ENCODE peak calls at places on chromosomes 13 and 19, in seven cellular contexts. E, U, A, Q, S, G and R are unnamed samples.

GRCh38 chr13:44079413-44080205 is 199.9 kb downstream of the LACC1 start:
- DNase-seq in S (no peak), U (no peak), Q (no peak), E (no peak), A (no peak), G (no peak), R (no peak)

GRCh38 chr13:31485651-31486051 is 253.7 kb upstream of the RXFP2 start:
- DNase-seq in E (no peak), Q (peak), U (no peak), G (no peak), S (no peak), A (no peak), R (peak)

GRCh38 chr19:4066176-4066606 is 508 bp downstream of the ZBTB7A start:
- DNase-seq in S (peak), E (no peak), Q (no peak), G (peak), A (no peak), U (no peak), R (no peak)

GRCh38 chr19:17790059-17790780 is 4.7 kb upstream of the B3GNT3 start:
- DNase-seq in G (no peak), Q (no peak), S (no peak), U (no peak), A (no peak), E (no peak), R (no peak)

GRCh38 chr19:38697197-38697596 is 47.1 kb downstream of the CAPN12 start:
- DNase-seq in S (no peak), E (peak), Q (no peak), U (no peak), G (no peak), A (no peak), R (no peak)

GRCh38 chr13:74290324-74290773 is 156.1 kb upstream of the KLF12 start:
- DNase-seq in S (no peak), E (peak), U (no peak), A (peak), G (peak), Q (peak), R (peak)

GRCh38 chr19:35451278-35452096 is 3.4 kb downstream of the FFAR2 start:
- DNase-seq in A (no peak), S (peak), G (no peak), U (no peak), Q (no peak), E (no peak), R (no peak)

GRCh38 chr19:40191836-40192646 is 815 bp downstream of the MAP3K10 start:
- DNase-seq in U (no peak), A (no peak), E (no peak), Q (peak), G (peak), S (peak), R (peak)

GRCh38 chr19:36100476-36100875 is 10.5 kb upstream of the OVOL3 start:
- DNase-seq in A (no peak), S (no peak), G (no peak), U (no peak), E (no peak), Q (no peak), R (no peak)

GRCh38 chr19:2554856-2555255 is 78.9 kb downstream of the GADD45B start:
- DNase-seq in U (no peak), G (no peak), E (no peak), Q (peak), S (peak), A (no peak), R (peak)

GRCh38 chr13:99178636-99179035 is 22.0 kb upstream of the UBAC2 start:
- DNase-seq in U (no peak), G (no peak), S (no peak), A (no peak), E (no peak), Q (peak), R (peak)

GRCh38 chr13:50424993-50425392 is 409.7 kb downstream of the KCNRG start:
- DNase-seq in G (no peak), A (no peak), E (no peak), U (no peak), Q (no peak), S (no peak), R (no peak)

GRCh38 chr13:28409648-28410047 is 85.3 kb downstream of the FLT1 start:
- DNase-seq in G (no peak), E (no peak), A (no peak), Q (no peak), S (no peak), U (no peak), R (no peak)

GRCh38 chr13:59743195-59743594 is 420.5 kb downstream of the DIAPH3 start:
- DNase-seq in A (no peak), U (no peak), E (no peak), S (no peak), G (no peak), Q (no peak), R (no peak)

GRCh38 chr13:34730966-34731365 is 211.1 kb upstream of the NBEA start:
- DNase-seq in S (no peak), E (no peak), G (no peak), U (no peak), Q (no peak), A (no peak), R (no peak)

GRCh38 chr19:1076951-1077350 is 10.0 kb downstream of the ARHGAP45 start:
- DNase-seq in Q (no peak), S (peak), U (no peak), G (peak), A (no peak), E (peak), R (no peak)

GRCh38 chr13:69809152-69809551 is 298.5 kb upstream of the ATXN8OS start:
- DNase-seq in G (no peak), U (no peak), S (no peak), E (no peak), A (no peak), Q (no peak), R (no peak)

GRCh38 chr13:112689498-112690241 is at the start of gene ATP11A:
- DNase-seq in Q (peak), U (peak), G (peak), S (peak), E (peak), A (peak), R (peak)

GRCh38 chr13:46206138-46206537 is 5.6 kb upstream of the LRRC63 start:
- DNase-seq in E (no peak), S (no peak), U (no peak), G (no peak), A (no peak), Q (no peak), R (no peak)

GRCh38 chr13:24631922-24632321 is 48.3 kb upstream of the ATP12A start:
- DNase-seq in U (no peak), E (no peak), G (no peak), S (no peak), A (no peak), Q (peak), R (no peak)

GRCh38 chr13:73937420-73937819 is 196.8 kb downstream of the KLF12 start:
- DNase-seq in E (no peak), U (no peak), Q (peak), S (no peak), A (no peak), G (no peak), R (no peak)

GRCh38 chr13:48564046-48564445 is 31.2 kb upstream of the RCBTB2 start:
- DNase-seq in S (no peak), E (no peak), A (no peak), U (no peak), G (no peak), Q (peak), R (peak)

GRCh38 chr19:2282062-2282861 is at the start of gene PEAK3:
- DNase-seq in A (no peak), S (peak), U (no peak), G (peak), E (no peak), Q (no peak), R (peak)

GRCh38 chr19:36409841-36410240 is 8.6 kb downstream of the ZFP82 start:
- DNase-seq in A (no peak), Q (no peak), S (no peak), G (no peak), E (no peak), U (no peak), R (peak)

GRCh38 chr13:109426690-109426990 is 359.7 kb downstream of the IRS2 start:
- DNase-seq in Q (no peak), E (no peak), A (no peak), G (no peak), U (no peak), S (no peak), R (no peak)

GRCh38 chr13:110338441-110339101 is 31.5 kb downstream of the COL4A2 start:
- DNase-seq in E (no peak), G (peak), A (no peak), Q (peak), S (no peak), U (no peak), R (peak)

GRCh38 chr13:43874512-43875092 is 4.9 kb downstream of the CCDC122 start:
- DNase-seq in Q (peak), A (no peak), S (no peak), E (no peak), G (no peak), U (no peak), R (peak)

GRCh38 chr13:41609828-41610227 is 152.5 kb downstream of the RGCC start:
- DNase-seq in Q (no peak), G (no peak), E (no peak), A (no peak), U (no peak), S (no peak), R (no peak)

GRCh38 chr19:46815833-46816627 is 27.6 kb upstream of the SLC1A5 start:
- DNase-seq in G (no peak), U (no peak), S (no peak), A (no peak), Q (no peak), E (no peak), R (no peak)

DNA sequence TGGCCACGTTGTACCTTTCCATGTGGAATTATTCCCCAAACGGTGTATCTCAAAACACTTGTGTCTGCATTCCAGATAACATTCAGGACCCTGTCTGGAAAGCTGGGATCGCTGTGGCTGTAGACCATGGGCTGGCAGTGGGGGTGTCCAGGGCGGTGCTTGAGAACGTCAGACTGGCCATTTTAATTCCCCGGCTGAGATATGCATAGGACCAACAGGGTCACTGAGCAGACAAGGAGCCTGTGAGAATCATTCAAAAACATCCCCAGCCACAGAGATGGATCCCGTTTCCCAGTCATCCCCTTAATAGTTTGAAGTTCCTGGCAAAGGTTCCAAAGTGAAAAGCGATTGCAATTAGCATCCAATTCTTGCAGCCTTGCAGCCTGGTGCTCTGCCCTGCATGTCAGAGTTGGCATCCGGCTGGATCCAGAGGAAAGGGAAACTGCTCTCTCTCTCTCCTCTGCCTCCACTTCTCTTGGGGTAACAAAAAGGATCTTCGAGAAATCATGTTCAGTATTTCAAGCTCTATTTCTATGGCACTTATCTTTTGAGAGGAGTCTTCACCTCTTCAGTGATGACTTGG is 41.6 kb downstream of the IFT88 start:
- DNase-seq in U (no peak), S (no peak), Q (peak), A (no peak), E (no peak), G (no peak), R (no peak)
- H3K4me3 ChIP-seq in U (no peak), S (no peak), Q (no peak), A (no peak), E (no peak), G (no peak), R (no peak)

DNA sequence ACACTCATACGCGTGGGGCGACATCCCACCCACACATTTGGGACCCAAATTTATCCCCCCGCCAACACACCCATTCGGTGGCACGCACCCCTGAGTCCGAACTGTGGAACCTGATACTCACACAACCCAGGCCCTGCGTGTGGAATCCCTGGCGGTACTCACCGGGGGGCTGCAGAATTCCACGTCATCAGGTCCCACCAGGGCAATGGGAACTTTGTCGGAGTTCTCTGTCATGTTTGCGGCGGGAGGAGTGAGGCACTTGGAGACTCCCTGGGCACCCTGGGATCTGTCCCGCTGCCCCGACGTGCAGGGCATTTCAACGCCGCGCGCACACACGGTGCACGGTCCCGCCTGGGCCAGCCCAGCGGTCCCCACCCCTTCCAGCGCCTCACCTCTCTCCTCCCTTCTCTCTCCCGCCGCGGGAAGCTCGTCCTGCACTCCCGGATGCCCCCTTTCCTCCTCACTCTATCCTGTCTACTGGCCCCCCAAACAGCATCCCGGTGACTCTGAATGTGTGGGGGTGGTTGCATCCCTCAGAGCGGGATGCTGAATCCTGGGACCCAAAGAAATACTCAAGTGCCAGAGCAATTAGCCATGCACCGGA is at the start of gene CNMD:
- DNase-seq in A (no peak), U (no peak), G (no peak), E (no peak), S (no peak), Q (no peak), R (no peak)
- H3K4me3 ChIP-seq in A (peak), U (peak), G (no peak), E (no peak), S (no peak), Q (no peak), R (peak)

GRCh38 chr13:23547000-23547590 is 23.1 kb upstream of the TNFRSF19 start:
- DNase-seq in A (no peak), E (peak), U (no peak), G (peak), Q (peak), S (peak), R (peak)
- H3K4me3 ChIP-seq in A (peak), E (peak), U (peak), G (peak), Q (peak), S (peak), R (peak)

GRCh38 chr13:75468098-75468497 is 13.9 kb downstream of the TBC1D4 start:
- DNase-seq in S (no peak), A (no peak), E (no peak), G (no peak), Q (peak), U (no peak), R (peak)
- H3K4me3 ChIP-seq in S (no peak), A (no peak), E (no peak), G (no peak), Q (no peak), U (no peak), R (no peak)

DNA sequence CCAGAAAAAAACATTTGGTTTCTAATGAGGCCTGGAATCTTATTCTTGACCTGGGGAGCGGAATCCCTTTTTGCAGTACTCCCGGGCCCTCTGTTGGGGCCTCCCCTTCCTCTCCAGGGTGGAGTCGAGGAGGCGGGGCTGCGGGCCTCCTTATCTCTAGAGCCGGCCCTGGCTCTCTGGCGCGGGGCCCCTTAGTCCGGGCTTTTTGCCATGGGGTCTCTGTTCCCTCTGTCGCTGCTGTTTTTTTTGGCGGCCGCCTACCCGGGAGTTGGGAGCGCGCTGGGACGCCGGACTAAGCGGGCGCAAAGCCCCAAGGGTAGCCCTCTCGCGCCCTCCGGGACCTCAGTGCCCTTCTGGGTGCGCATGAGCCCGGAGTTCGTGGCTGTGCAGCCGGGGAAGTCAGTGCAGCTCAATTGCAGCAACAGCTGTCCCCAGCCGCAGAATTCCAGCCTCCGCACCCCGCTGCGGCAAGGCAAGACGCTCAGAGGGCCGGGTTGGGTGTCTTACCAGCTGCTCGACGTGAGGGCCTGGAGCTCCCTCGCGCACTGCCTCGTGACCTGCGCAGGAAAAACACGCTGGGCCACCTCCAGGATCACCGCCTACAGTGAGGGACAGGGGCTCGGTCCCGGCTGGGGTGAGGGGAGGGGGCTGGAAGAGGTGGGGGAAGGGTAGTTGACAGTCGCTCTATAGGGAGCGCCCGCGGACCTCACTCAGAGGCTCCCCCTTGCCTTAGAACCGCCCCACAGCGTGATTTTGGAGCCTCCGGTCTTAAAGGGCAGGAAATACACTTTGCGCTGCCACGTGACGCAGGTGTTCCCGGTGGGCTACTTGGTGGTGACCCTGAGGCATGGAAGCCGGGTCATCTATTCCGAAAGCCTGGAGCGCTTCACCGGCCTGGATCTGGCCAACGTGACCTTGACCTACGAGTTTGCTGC is at the start of gene ICAM4:
- DNase-seq in E (no peak), A (no peak), S (no peak), G (peak), Q (no peak), U (no peak), R (peak)
- H3K4me3 ChIP-seq in E (no peak), A (peak), S (no peak), G (no peak), Q (no peak), U (peak), R (peak)

GRCh38 chr19:43797556-43797955 is 4.7 kb downstream of the LYPD5 start:
- DNase-seq in E (no peak), U (no peak), S (no peak), Q (no peak), G (no peak), A (no peak), R (no peak)

GRCh38 chr19:43799502-43800142 is 2.6 kb downstream of the LYPD5 start:
- DNase-seq in A (no peak), G (no peak), Q (no peak), S (no peak), E (peak), U (no peak), R (no peak)

GRCh38 chr19:43798546-43799409 is 3.5 kb downstream of the LYPD5 start:
- DNase-seq in S (no peak), A (no peak), G (peak), U (no peak), Q (no peak), E (peak), R (peak)

GRCh38 chr19:43797118-43797517 is 5.1 kb downstream of the LYPD5 start:
- DNase-seq in E (no peak), A (no peak), Q (no peak), U (no peak), G (no peak), S (no peak), R (no peak)

GRCh38 chr19:43798026-43798545 is 4.2 kb downstream of the LYPD5 start:
- DNase-seq in Q (no peak), E (no peak), A (no peak), S (no peak), U (no peak), G (no peak), R (no peak)
- H3K4me3 ChIP-seq in Q (peak), E (peak), A (peak), S (no peak), U (peak), G (no peak), R (peak)